ENCODE peak calls at places on chromosome 21, in eight cellular contexts. M is stomach, S is colonic mucosa, U is mammary epithelial cell, L is endodermal cell, O is suprapubic skin, Z is heart left ventricle, F is fibroblast of lung. R is an unnamed sample.
A peak's percentile ranks its signal among the peaks of the same experiment; 100 is the strongest.

GRCh38 chr21:16709866-16710550 is 802.8 kb upstream of the CXADR start:
- DNase-seq in S (no peak), O (no peak), U (no peak), M (no peak), L (no peak), Z (no peak), F (peak; percentile 79), R (no peak)

GRCh38 chr21:37367758-37368535 is 1.4 kb downstream of the DYRK1A start:
- DNase-seq in O (peak; percentile 70), M (peak; percentile 44), F (peak; percentile 55), S (peak; percentile 56), Z (peak; percentile 73), U (peak; percentile 31), L (peak; percentile 62), R (no peak)

GRCh38 chr21:39776589-39776988 is 31.6 kb downstream of the IGSF5 start:
- DNase-seq in F (peak; percentile 89), U (no peak), O (no peak), S (no peak), Z (no peak), L (no peak), M (no peak), R (no peak)

GRCh38 chr21:26844258-26845065 is 747 bp downstream of the ADAMTS1 start:
- DNase-seq in F (peak; percentile 56), M (no peak), Z (peak; percentile 73), L (peak; percentile 72), O (peak; percentile 72), U (peak; percentile 64), S (peak; percentile 29), R (no peak)

GRCh38 chr21:16605588-16605987 is 875.8 kb downstream of the USP25 start:
- DNase-seq in O (no peak), Z (no peak), M (no peak), S (no peak), L (no peak), F (peak; percentile 45), U (no peak), R (no peak)

GRCh38 chr21:39452965-39453332 is 1.2 kb downstream of the SH3BGR start:
- DNase-seq in L (no peak), F (no peak), S (no peak), U (no peak), Z (peak; percentile 35), O (no peak), M (no peak), R (no peak)

GRCh38 chr21:36104306-36105300 is 30.3 kb upstream of the CBR3 start:
- DNase-seq in S (peak; percentile 45), Z (peak; percentile 49), L (peak; percentile 74), F (peak; percentile 47), U (peak; percentile 59), O (no peak), M (peak; percentile 35), R (no peak)

GRCh38 chr21:22791986-22792560 is 1793.9 kb downstream of the NCAM2 start:
- DNase-seq in F (peak; percentile 24), O (no peak), L (peak; percentile 42), M (no peak), Z (no peak), U (no peak), S (peak; percentile 18), R (no peak)

GRCh38 chr21:36749935-36750578 is 51.1 kb downstream of the SIM2 start:
- DNase-seq in S (no peak), M (no peak), U (no peak), Z (peak; percentile 39), O (no peak), L (peak; percentile 88), F (peak; percentile 63), R (no peak)

GRCh38 chr21:43343095-43343991 is 83.6 kb downstream of the SIK1 start:
- DNase-seq in M (peak; percentile 96), L (no peak), U (no peak), Z (no peak), O (no peak), F (no peak), S (peak; percentile 86), R (no peak)

GRCh38 chr21:14533555-14534400 is 12.3 kb downstream of the SAMSN1 start:
- DNase-seq in L (no peak), S (no peak), U (peak; percentile 88), Z (no peak), M (no peak), F (peak; percentile 54), O (no peak), R (no peak)

GRCh38 chr21:38925923-38926322 is 120.2 kb downstream of the ETS2 start:
- DNase-seq in U (peak; percentile 84), F (peak; percentile 97), Z (peak; percentile 84), S (no peak), L (no peak), O (no peak), M (peak; percentile 45), R (peak; percentile 74)

GRCh38 chr21:21297211-21297610 is 299.0 kb downstream of the NCAM2 start:
- DNase-seq in M (no peak), U (no peak), S (no peak), L (no peak), F (no peak), O (no peak), Z (no peak), R (no peak)

GRCh38 chr21:14707265-14708020 is 161.3 kb upstream of the SAMSN1 start:
- DNase-seq in L (no peak), O (no peak), U (peak; percentile 45), F (no peak), S (no peak), M (no peak), Z (no peak), R (no peak)

DNA sequence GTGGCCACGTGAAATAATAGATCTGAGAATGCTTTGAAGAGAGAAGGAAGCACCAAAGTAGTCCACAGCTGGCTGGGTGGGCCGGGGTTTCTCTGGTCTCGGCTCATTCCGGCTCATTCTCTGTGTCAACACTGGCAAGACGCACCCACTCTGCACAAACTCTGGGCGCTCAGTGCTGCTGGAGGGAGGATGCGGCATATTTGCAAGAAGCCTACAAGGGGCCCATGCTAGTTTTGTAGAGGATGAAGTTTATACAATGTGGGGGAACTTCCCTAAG is 28.8 kb upstream of the TMPRSS2 start:
- DNase-seq in L (no peak), Z (no peak), F (no peak), M (no peak), O (no peak), S (peak; percentile 73), U (no peak), R (no peak)
- H3K4me3 ChIP-seq in L (no peak overlapping the region), Z (no peak overlapping the region), F (no peak overlapping the region), M (no peak overlapping the region), O (no peak overlapping the region), S (no peak overlapping the region), U (no peak overlapping the region), R (no peak overlapping the region)

DNA sequence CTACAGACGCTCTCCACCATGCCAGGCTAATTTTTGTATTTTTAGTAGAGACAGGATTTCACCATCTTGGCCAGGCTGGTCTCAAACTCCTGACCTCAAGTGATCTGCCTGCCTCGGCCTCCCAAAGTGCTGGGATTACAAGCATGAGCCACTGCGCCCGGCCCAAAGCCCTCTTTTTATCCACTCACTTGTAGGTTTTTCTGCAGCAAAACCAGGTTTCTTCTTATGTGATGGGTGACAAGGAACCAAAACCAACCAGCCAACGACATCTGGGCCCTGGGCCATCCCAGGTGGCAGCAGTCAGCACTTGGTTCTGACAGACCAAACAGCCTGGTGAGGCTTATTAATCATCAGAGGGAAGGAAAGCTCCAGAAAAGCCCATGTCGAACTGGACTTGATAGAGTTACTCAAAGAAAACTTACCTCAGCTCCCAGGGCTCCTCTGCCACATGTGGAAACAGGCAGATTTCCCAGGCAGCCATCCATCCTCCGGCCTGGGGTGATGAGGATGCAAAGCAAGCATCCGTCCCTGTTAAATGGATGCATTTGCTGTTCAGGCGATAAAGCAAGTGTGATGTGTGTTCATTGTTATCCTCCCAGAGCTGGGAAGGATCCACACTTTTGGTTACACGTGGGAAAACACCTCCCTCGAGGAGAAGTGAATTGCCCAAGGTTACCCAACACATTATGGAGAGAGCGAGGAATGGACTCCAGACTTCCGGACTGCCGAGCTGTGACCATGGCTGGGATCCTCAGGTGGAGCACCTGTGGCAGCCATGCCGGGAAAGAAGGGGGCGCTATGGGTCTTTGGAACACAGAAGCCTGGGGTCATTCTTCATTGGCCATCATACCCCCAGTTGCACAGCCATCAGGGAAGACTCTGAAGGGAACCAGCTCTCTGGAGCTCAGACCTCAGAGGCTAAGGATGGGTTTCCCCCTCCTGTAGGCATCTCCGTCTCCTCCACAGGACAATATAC is 118.8 kb downstream of the HUNK start:
- DNase-seq in S (no peak), Z (no peak), L (peak; percentile 85), F (no peak), M (no peak), U (no peak), O (no peak), R (no peak)
- TF ChIP-seq CTCF in S (no peak), Z (no peak), L (peak; percentile 77), F (no peak), M (no peak), U (no peak), O (no peak), R (no peak)

DNA sequence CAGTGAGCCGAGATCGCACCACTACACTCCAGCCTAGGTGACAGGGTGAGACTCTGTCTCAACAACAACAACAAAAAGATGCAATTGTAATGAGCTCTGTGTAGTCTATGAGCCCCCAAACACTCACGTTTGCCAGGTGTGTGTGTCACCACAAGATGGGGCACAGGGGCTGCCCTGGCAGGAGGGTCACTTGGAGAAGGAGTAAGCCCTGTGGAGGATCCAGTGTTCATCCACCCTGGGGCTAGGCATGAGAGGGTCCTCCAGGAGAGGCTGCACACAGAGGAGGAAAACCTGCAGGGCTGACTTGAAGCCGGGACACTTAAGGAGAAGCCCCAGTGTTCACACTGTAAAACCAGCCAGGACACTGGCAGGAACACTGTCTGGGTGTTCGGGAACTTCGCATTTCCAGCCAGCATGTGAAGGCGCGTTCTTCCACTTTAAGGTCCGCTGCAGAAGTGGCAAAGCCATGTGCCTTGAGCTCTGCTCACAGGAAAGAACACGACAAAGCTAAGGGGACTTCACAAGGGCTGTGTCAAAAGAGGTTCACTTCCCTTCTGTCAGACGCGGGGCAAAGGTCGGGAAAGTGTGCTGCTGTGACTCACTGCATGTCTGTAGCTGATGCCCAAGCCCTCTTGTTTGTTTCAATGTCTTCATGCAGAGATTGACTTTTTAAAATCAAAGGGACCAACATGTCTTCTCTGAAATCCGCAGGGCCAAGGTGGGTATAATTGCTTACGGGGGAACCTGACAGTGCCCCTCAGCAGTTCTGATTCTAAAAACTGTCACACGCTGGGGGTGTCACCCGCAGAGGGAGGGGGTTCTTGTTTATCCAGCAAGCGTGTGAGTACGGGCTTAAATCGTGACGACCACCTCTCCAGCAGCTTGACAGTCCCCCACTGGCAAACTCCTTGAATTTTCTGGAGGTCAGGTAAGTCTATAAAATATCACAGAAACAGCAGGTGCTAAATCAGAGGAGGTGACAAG is 102.8 kb downstream of the RIPK4 start:
- DNase-seq in F (peak; percentile 27), L (no peak), O (peak; percentile 54), S (peak; percentile 78), M (no peak), Z (no peak), U (no peak), R (peak; percentile 37)
- H3K4me1 ChIP-seq in F (peaks cover 5% of the 10 kb centered on the region), L (peaks cover 5% of the 10 kb centered on the region), O (peaks cover 33% of the 10 kb centered on the region), S (no peaks in the 10 kb centered on the region), M (peaks cover 6% of the 10 kb centered on the region), Z (no peaks in the 10 kb centered on the region), U (peaks cover 9% of the 10 kb centered on the region), R (peaks cover 11% of the 10 kb centered on the region)

DNA sequence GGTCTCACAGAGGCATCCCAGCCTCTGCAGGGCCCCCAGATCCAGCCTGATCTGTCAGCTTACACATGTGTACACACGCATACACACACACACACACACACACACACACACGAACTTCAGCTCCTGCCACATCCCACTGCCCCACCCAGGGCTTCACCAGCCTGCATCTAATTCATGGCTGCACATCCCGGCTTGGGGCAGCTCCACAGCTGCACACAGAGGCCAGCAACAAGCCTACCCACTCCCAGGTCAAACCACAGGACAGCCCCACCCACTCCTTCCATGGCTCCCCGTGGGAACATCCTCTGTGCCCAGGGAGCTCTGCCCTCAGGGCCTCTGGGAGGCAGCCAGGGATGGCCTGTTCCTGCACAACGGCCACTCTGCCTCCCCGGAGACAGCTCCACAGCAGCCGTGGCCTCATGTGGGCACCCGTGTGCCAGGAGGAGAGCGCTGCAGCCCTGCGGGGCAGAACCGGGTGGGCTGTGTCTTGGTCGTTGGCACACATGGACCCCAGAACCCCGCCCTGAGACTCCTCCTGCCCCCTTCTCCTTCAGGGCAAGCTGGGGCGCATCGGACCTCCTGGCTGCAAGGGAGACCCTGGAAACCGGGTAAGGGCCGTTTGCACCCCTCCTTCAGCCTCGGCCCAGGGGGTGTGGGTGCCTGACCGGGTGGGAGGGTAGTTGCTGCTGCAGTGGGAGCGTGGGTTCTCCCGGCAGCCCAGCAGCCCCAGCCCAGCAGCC is 19.1 kb downstream of the COL6A2 start:
- DNase-seq in O (peak; percentile 56), Z (peak; percentile 24), U (peak; percentile 48), L (peak; percentile 30), S (no peak), M (no peak), F (no peak), R (peak; percentile 56)
- H3K4me3 ChIP-seq in O (no peak overlapping the region), Z (no peak overlapping the region), U (no peak overlapping the region), L (no peak overlapping the region), S (no peak overlapping the region), M (no peak overlapping the region), F (no peak overlapping the region), R (no peak overlapping the region)